ENCODE peak calls at places on chromosomes 2 and 18, in six cellular contexts. J is K562, G is HepG2, K is GM12878, B is SK-N-SH, O is H1. I is an unnamed sample.

GRCh38 chr2:235939471-235939870 is 228.7 kb downstream of the GBX2 start:
- DNase-seq in G (no peak), K (no peak), J (no peak), O (no peak), B (no peak), I (no peak)

GRCh38 chr2:210337159-210337558 is 22.2 kb upstream of the MYL1 start:
- DNase-seq in K (no peak), O (no peak), B (no peak), G (no peak), J (no peak), I (no peak)

GRCh38 chr2:237280235-237280634 is 133.7 kb downstream of the COL6A3 start:
- DNase-seq in G (no peak), O (no peak), J (no peak), K (no peak), B (no peak), I (no peak)

GRCh38 chr18:2111456-2111855 is 459.8 kb downstream of the METTL4 start:
- DNase-seq in B (no peak), G (no peak), O (no peak), K (no peak), J (no peak), I (no peak)

GRCh38 chr18:23810396-23810795 is 121.1 kb downstream of the LAMA3 start:
- DNase-seq in O (no peak), B (no peak), K (no peak), G (no peak), J (no peak), I (no peak)

GRCh38 chr2:23754970-23755369 is 172.0 kb downstream of the ATAD2B start:
- DNase-seq in G (no peak), K (no peak), O (no peak), B (no peak), J (no peak), I (no peak)

GRCh38 chr18:28019425-28020108 is 157.4 kb downstream of the CDH2 start:
- DNase-seq in K (no peak), G (no peak), B (no peak), O (no peak), J (no peak), I (no peak)

GRCh38 chr18:46411862-46412690 is 244.9 kb downstream of the LOXHD1 start:
- DNase-seq in K (no peak), B (peak; percentile 80), J (no peak), O (no peak), G (no peak), I (no peak)

GRCh38 chr2:232211743-232212686 is 166.5 kb upstream of the ALPP start:
- DNase-seq in J (no peak), K (no peak), G (no peak), O (no peak), B (no peak), I (no peak)

GRCh38 chr2:88141952-88142351 is 14.1 kb upstream of the FABP1 start:
- DNase-seq in K (no peak), G (no peak), O (no peak), J (no peak), B (no peak), I (no peak)

GRCh38 chr2:170974304-170974993 is 45.4 kb downstream of the GORASP2 start:
- DNase-seq in G (peak; percentile 86), O (no peak), B (no peak), J (no peak), K (no peak), I (no peak)

GRCh38 chr2:10526281-10526680 is 78.2 kb upstream of the ODC1 start:
- DNase-seq in K (no peak), G (no peak), B (no peak), O (no peak), J (no peak), I (no peak)

GRCh38 chr2:231902598-231902997 is 23.6 kb downstream of the NPPC start:
- DNase-seq in B (no peak), G (no peak), O (no peak), K (no peak), J (no peak), I (no peak)

GRCh38 chr2:120952318-120952717 is 216.7 kb downstream of the GLI2 start:
- DNase-seq in K (no peak), B (no peak), O (no peak), G (no peak), J (no peak), I (no peak)

GRCh38 chr2:75068546-75068945 is 110.1 kb downstream of the POLE4 start:
- DNase-seq in G (peak; percentile 18), J (no peak), K (no peak), B (no peak), O (no peak), I (no peak)

GRCh38 chr2:227095346-227095745 is 68.7 kb downstream of the COL4A4 start:
- DNase-seq in O (no peak), B (no peak), G (no peak), J (no peak), K (no peak), I (no peak)

GRCh38 chr2:132542953-132543569 is 126.5 kb downstream of the GPR39 start:
- DNase-seq in B (no peak), J (no peak), K (no peak), O (no peak), G (no peak), I (no peak)

GRCh38 chr2:220079595-220079994 is 452.2 kb downstream of the SLC4A3 start:
- DNase-seq in G (no peak), K (no peak), B (no peak), O (no peak), J (no peak), I (no peak)

GRCh38 chr2:220076734-220077133 is 449.3 kb downstream of the SLC4A3 start:
- DNase-seq in B (peak; percentile 2), J (no peak), O (no peak), G (no peak), K (no peak), I (no peak)

GRCh38 chr2:220078439-220078838 is 451.0 kb downstream of the SLC4A3 start:
- DNase-seq in B (no peak), J (no peak), O (no peak), K (no peak), G (no peak), I (no peak)

GRCh38 chr2:220075835-220076234 is 448.4 kb downstream of the SLC4A3 start:
- DNase-seq in J (no peak), G (no peak), O (no peak), B (no peak), K (no peak), I (no peak)

GRCh38 chr2:220077488-220077887 is 450.1 kb downstream of the SLC4A3 start:
- DNase-seq in J (no peak), B (no peak), K (no peak), G (no peak), O (no peak), I (no peak)
- H3K27ac ChIP-seq in J (no peak overlapping the region), B (peak overlapping the region; percentile 89), K (no peak overlapping the region), G (no peak overlapping the region), O (no peak overlapping the region), I (no peak overlapping the region)

GRCh38 chr18:13660510-13660909 is 65.8 kb downstream of the FAM210A start:
- DNase-seq in K (no peak), J (no peak), G (no peak), O (no peak), B (no peak), I (no peak)
- TF ChIP-seq GABPA in K (no peak), J (no peak), G (no peak), O (no peak), B (no peak), I (no peak)

GRCh38 chr2:8595821-8596600 is 85.8 kb upstream of the ID2 start:
- DNase-seq in K (no peak), B (no peak), G (no peak), O (no peak), J (no peak), I (no peak)
- H3K4me3 ChIP-seq in K (no peak overlapping the region), B (no peak overlapping the region), G (no peak overlapping the region), O (no peak overlapping the region), J (no peak overlapping the region), I (no peak overlapping the region)

DNA sequence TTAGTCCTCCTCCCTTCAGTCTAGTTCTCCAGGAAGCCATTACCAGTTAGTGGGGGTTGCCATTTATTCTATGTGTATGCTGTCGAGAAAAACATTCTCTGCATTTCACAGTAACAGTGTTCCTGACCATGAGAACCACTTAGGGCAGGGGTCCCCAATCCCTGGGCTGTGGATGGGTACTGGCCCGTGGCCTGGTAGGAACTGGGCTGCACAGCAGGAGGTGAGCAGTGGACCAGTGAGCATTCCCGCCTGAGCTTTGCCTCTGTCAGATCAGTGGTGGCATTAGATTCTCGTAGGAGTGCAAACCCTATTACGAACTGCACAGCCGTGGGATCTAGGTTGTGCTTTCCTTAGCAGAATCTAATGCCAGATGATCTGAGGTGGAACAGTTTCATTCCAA is 15.8 kb downstream of the ITGA4 start:
- DNase-seq in G (no peak), J (no peak), K (no peak), O (no peak), B (no peak), I (no peak)
- H3K27ac ChIP-seq in G (no peak overlapping the region), J (no peak overlapping the region), K (peak overlapping the region; percentile 8), O (no peak overlapping the region), B (no peak overlapping the region), I (no peak overlapping the region)

GRCh38 chr2:37585982-37586621 is 85.3 kb downstream of the CDC42EP3 start:
- DNase-seq in O (no peak), J (no peak), B (no peak), K (peak; percentile 68), G (no peak), I (no peak)
- TF ChIP-seq GABPA in O (no peak), J (peak; percentile 68), B (peak; percentile 34), K (no peak), G (no peak), I (no peak)

GRCh38 chr18:26864658-26865057 is 849 bp downstream of the AQP4 start:
- DNase-seq in J (no peak), G (no peak), O (no peak), K (no peak), B (no peak), I (no peak)

GRCh38 chr18:26862084-26862483 is 3.4 kb downstream of the AQP4 start:
- DNase-seq in J (no peak), O (no peak), G (no peak), K (no peak), B (no peak), I (no peak)

GRCh38 chr18:26865557-26865956 is at the start of gene AQP4:
- DNase-seq in B (no peak), O (no peak), K (no peak), J (no peak), G (no peak), I (no peak)

GRCh38 chr18:26863921-26864497 is 1.5 kb downstream of the AQP4 start:
- DNase-seq in O (no peak), K (no peak), J (no peak), B (no peak), G (no peak), I (no peak)

DNA sequence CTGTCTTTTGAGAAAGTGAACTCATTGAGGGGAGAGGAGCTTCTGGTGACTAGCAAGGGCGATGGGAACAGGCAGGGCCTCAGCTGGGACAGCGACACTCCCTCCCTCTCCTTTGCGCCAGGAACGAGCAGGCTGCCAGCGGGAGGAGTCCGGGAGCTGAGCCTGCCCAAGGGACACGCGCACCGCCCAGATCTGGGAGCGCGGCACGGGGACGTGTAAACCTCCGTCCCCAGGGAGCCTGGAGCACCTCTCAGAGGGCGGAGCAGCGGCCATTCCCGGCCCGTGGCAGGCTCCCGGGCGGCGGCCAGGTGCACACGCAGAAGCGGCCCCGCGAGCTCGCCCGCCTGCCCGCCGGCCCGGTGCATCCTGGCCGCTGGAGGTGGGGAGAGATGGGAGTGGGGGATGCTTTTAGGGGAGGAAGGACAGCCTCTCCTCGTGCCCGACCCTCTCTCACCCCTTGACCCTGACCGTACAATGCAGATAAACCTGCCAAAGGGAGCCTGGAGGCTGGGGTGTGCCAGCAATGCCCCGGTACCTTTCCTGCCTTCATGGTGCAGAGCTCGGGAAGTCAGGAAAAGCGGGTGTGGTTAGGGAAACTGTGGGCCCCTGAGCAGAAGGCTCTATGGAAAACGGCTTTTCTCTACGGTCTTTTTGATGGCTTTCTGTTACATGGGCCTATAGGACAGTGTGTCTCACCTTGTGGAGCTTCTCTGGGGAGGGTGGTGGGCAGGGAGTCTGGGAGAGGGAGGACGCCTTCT is 2.2 kb downstream of the AQP4 start:
- DNase-seq in J (no peak), K (no peak), B (peak; percentile 78), G (no peak), O (no peak), I (no peak)
- H3K4me3 ChIP-seq in J (no peak overlapping the region), K (no peak overlapping the region), B (peak overlapping the region; percentile 46), G (no peak overlapping the region), O (peak overlapping the region; percentile 63), I (no peak overlapping the region)